ENCODE peak calls at places on chromosome 9, in five cellular contexts. T is GM23338, D is dorsolateral prefrontal cortex, A is RWPE1, R is left ventricle myocardium inferior. E is an unnamed sample.

GRCh38 chr9:1100192-1100591 is 50.0 kb downstream of the DMRT2 start:
- DNase-seq in D (no peak), T (no peak), A (no peak), R (no peak), E (no peak)

GRCh38 chr9:95302471-95302870 is 15.0 kb downstream of the FANCC start:
- DNase-seq in R (no peak), A (no peak), T (no peak), D (no peak), E (no peak)

GRCh38 chr9:122261469-122261881 is 3.2 kb downstream of the RBM18 start:
- DNase-seq in T (no peak), A (peak; percentile 32), D (no peak), R (peak; percentile 35), E (peak; percentile 70)

GRCh38 chr9:88322906-88323566 is 65.2 kb upstream of the SPIN1 start:
- DNase-seq in R (no peak), A (no peak), D (no peak), T (no peak), E (no peak)

GRCh38 chr9:32426278-32426939 is 42.0 kb downstream of the ACO1 start:
- DNase-seq in A (no peak), R (no peak), T (no peak), D (no peak), E (no peak)

GRCh38 chr9:13960011-13960765 is 353.8 kb downstream of the NFIB start:
- DNase-seq in T (no peak), R (no peak), D (no peak), A (no peak), E (no peak)

GRCh38 chr9:126915281-126915816 is 767 bp downstream of the RALGPS1 start:
- DNase-seq in D (peak; percentile 32), T (peak; percentile 96), A (peak; percentile 93), R (peak; percentile 22), E (peak; percentile 91)

GRCh38 chr9:135156525-135157510 is 69.3 kb downstream of the OLFM1 start:
- DNase-seq in R (peak; percentile 28), D (no peak), T (peak; percentile 90), A (peak; percentile 84), E (peak; percentile 59)

GRCh38 chr9:87643778-87644570 is 81.9 kb upstream of the CTSL start:
- DNase-seq in A (no peak), R (no peak), T (peak; percentile 20), D (no peak), E (no peak)

GRCh38 chr9:107637421-107638420 is 148.2 kb upstream of the KLF4 start:
- DNase-seq in A (peak; percentile 84), D (peak; percentile 35), R (peak; percentile 88), T (peak; percentile 80), E (peak; percentile 87)
- TF ChIP-seq CTCF in A (no peak), D (no peak), R (peak; percentile 53), T (no peak), E (peak; percentile 47)

DNA sequence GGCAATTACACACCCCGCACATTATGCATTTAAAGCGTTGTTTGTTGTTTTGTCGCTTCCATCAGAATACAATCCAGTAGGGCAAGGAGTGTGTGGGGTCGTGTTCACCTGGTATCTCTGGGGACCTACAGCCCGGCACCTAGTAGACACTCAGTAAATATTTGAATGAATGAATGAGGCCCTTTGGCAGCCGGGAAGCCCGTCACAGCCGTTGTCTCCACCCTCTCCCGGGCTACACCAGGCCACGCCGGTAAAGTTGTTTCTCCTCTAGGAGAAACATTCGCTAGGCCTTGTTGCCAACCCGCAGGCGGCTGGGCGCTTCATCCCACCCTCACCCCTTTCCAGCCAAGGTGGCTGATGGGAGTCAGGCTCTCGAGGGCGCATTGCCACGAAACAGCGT is 901 bp upstream of the JAK2 start:
- DNase-seq in R (no peak), A (no peak), T (no peak), D (no peak), E (no peak)
- H3K27ac ChIP-seq in R (peak overlapping the region; percentile 99), A (peak overlapping the region; percentile 98), T (peak overlapping the region; percentile 83), D (peak overlapping the region; percentile 96), E (peak overlapping the region; percentile 98)

GRCh38 chr9:104905931-104906330 is 22.0 kb downstream of the ABCA1 start:
- DNase-seq in A (no peak), D (no peak), T (no peak), R (no peak), E (no peak)
- TF ChIP-seq CTCF in A (no peak), D (no peak), T (no peak), R (no peak), E (no peak)

GRCh38 chr9:104069288-104069687 is 24.8 kb upstream of the SMC2 start:
- DNase-seq in T (no peak), D (no peak), R (no peak), A (no peak), E (no peak)
- H3K27ac ChIP-seq in T (no peak overlapping the region), D (no peak overlapping the region), R (no peak overlapping the region), A (no peak overlapping the region), E (no peak overlapping the region)

GRCh38 chr9:120996409-120996808 is 53.7 kb downstream of the C5 start:
- DNase-seq in D (no peak), T (no peak), R (no peak), A (no peak), E (no peak)

GRCh38 chr9:120998111-120998510 is 52.0 kb downstream of the C5 start:
- DNase-seq in R (no peak), A (no peak), D (no peak), T (no peak), E (no peak)

GRCh38 chr9:120999317-120999716 is 50.8 kb downstream of the C5 start:
- DNase-seq in D (no peak), A (no peak), R (no peak), T (no peak), E (no peak)

GRCh38 chr9:120997502-120997901 is 52.6 kb downstream of the C5 start:
- DNase-seq in A (no peak), R (no peak), D (no peak), T (no peak), E (no peak)
- TF ChIP-seq CTCF in A (no peak), R (no peak), D (no peak), T (no peak), E (no peak)

GRCh38 chr9:83538172-83538889 is at the start of gene FRMD3:
- DNase-seq in R (peak; percentile 91), T (peak; percentile 87), A (peak; percentile 42), D (peak; percentile 46), E (peak; percentile 84)
- H3K27ac ChIP-seq in R (peak within 1 kb of the TSS; percentile 94), T (no peak within 1 kb of the TSS), A (no peak within 1 kb of the TSS), D (peak within 1 kb of the TSS; percentile 31), E (peak within 1 kb of the TSS; percentile 67)

GRCh38 chr9:128022886-128023285 is 42.1 kb upstream of the EEIG1 start:
- DNase-seq in T (no peak), D (no peak), R (no peak), A (no peak), E (no peak)

GRCh38 chr9:128025756-128026155 is 41.4 kb downstream of the NAIF1 start:
- DNase-seq in A (no peak), D (no peak), R (no peak), T (no peak), E (no peak)

GRCh38 chr9:128024761-128025308 is 42.3 kb downstream of the NAIF1 start:
- DNase-seq in T (peak; percentile 25), R (no peak), A (no peak), D (no peak), E (no peak)

GRCh38 chr9:128026255-128027165 is 40.6 kb downstream of the NAIF1 start:
- DNase-seq in A (no peak), T (no peak), R (no peak), D (no peak), E (no peak)

DNA sequence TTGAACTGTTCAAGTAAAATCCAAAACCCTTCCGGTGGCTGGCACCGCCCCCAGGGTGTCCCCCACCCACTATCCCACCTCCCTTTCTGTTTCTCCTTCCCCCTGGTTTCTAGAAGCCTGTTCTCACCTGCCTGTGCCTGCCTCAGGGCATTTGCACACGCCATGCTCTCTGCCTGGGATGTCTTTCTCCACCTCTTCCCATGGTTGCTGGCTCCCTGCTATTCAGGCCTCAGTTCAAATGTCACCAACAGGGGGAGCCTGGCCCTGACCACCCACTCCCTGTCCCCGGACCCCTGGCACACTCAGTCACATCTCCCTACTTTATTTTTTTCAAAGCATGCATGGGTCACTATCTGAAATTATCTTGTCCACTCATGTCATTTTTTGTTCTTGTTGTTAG is 39.9 kb upstream of the EEIG1 start:
- DNase-seq in T (peak; percentile 62), D (no peak), A (no peak), R (no peak), E (no peak)
- TF ChIP-seq CTCF in T (peak; percentile 68), D (no peak), A (no peak), R (peak; percentile 30), E (peak; percentile 14)

GRCh38 chr9:125807065-125807464 is 59.9 kb downstream of the PBX3 start:
- DNase-seq in D (no peak), A (no peak), T (no peak), R (no peak), E (no peak)

GRCh38 chr9:125805057-125805456 is 57.9 kb downstream of the PBX3 start:
- DNase-seq in R (no peak), T (no peak), D (no peak), A (no peak), E (no peak)

GRCh38 chr9:125815568-125815967 is 68.4 kb downstream of the PBX3 start:
- DNase-seq in A (peak; percentile 79), R (no peak), D (no peak), T (peak; percentile 27), E (no peak)

GRCh38 chr9:125812403-125812802 is 65.2 kb downstream of the PBX3 start:
- DNase-seq in A (no peak), T (no peak), R (no peak), D (no peak), E (no peak)

GRCh38 chr9:125810161-125810560 is 63.0 kb downstream of the PBX3 start:
- DNase-seq in T (no peak), R (no peak), D (no peak), A (no peak), E (no peak)
- H3K27ac ChIP-seq in T (no peak overlapping the region), R (no peak overlapping the region), D (no peak overlapping the region), A (no peak overlapping the region), E (no peak overlapping the region)

GRCh38 chr9:78215706-78216105 is 20.2 kb upstream of the CEP78 start:
- DNase-seq in A (no peak), T (no peak), R (no peak), D (no peak), E (no peak)

GRCh38 chr9:78210841-78211301 is 25.0 kb upstream of the CEP78 start:
- DNase-seq in D (no peak), T (no peak), R (no peak), A (no peak), E (no peak)

GRCh38 chr9:78213696-78214095 is 22.2 kb upstream of the CEP78 start:
- DNase-seq in R (no peak), D (no peak), A (no peak), T (peak; percentile 45), E (no peak)

GRCh38 chr9:78214492-78214891 is 21.4 kb upstream of the CEP78 start:
- DNase-seq in D (no peak), T (no peak), R (no peak), A (no peak), E (no peak)

DNA sequence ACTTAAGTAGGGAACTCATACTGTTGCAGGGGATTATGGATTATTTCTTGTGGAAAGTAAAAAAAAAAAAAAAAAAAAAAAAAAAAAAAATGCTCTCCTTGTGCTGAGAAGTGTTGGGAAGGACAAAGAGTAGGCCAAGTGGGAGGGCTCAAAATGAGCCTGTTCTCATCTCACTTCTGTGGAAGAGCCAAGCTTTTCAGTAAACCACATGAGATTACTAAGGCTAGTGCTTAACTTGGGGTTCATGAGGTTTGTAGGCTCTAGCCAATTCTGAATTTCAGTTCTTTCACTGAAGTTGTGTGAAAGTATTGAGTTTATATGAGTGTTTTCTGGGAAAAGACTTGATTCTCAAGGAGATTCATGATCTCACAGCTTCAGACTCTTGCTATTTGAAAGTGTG is 23.0 kb upstream of the CEP78 start:
- DNase-seq in T (no peak), R (no peak), D (no peak), A (no peak), E (no peak)
- TF ChIP-seq CTCF in T (no peak), R (no peak), D (no peak), A (no peak), E (no peak)